ENCODE peak calls at places on chromosomes 11 and 22, in four cellular contexts. M is HepG2, T is K562, Q is H1. J is an unnamed sample.

GRCh38 chr11:126123686-126124085 is 61.0 kb upstream of the CDON start:
- DNase-seq in T (no peak), Q (no peak), M (no peak), J (no peak)

GRCh38 chr11:56013805-56014204 is 13.6 kb upstream of the OR5AS1 start:
- DNase-seq in T (no peak), Q (no peak), M (no peak), J (no peak)

GRCh38 chr11:62957147-62957546 is 27.6 kb downstream of the SLC22A6 start:
- DNase-seq in T (no peak), Q (no peak), M (no peak), J (no peak)

GRCh38 chr11:126098204-126098769 is 35.6 kb upstream of the CDON start:
- DNase-seq in Q (no peak), T (no peak), M (no peak), J (no peak)

GRCh38 chr11:59573216-59573615 is 42.4 kb downstream of the OSBP start:
- DNase-seq in M (no peak), Q (no peak), T (no peak), J (no peak)

GRCh38 chr11:10669258-10670033 is 24.1 kb downstream of the IRAG1 start:
- DNase-seq in Q (no peak), M (no peak), T (no peak), J (peak; percentile 29)

GRCh38 chr11:3936517-3936916 is 81.1 kb downstream of the STIM1 start:
- DNase-seq in T (no peak), Q (no peak), M (no peak), J (no peak)

GRCh38 chr11:43969543-43969942 is 27.1 kb downstream of the C11orf96 start:
- DNase-seq in T (no peak), M (no peak), Q (no peak), J (no peak)

GRCh38 chr11:60988658-60989057 is 17.2 kb downstream of the CD6 start:
- DNase-seq in Q (no peak), T (no peak), M (no peak), J (no peak)

GRCh38 chr11:130449996-130450419 is 1.6 kb downstream of the ADAMTS15 start:
- DNase-seq in M (no peak), T (peak; percentile 5), Q (peak; percentile 93), J (no peak)

GRCh38 chr11:19316434-19316833 is 75.7 kb upstream of the E2F8 start:
- DNase-seq in Q (no peak), M (no peak), T (no peak), J (no peak)

GRCh38 chr11:118476676-118477075 is 40.4 kb downstream of the KMT2A start:
- DNase-seq in T (no peak), M (no peak), Q (no peak), J (no peak)

GRCh38 chr11:42249401-42249800 is 789.9 kb upstream of the LRRC4C start:
- DNase-seq in T (no peak), M (no peak), Q (no peak), J (no peak)

GRCh38 chr22:17772249-17772962 is 1.9 kb downstream of the BID start:
- DNase-seq in T (no peak), Q (no peak), M (no peak), J (no peak)

GRCh38 chr11:31262761-31263160 is 106.8 kb downstream of the DCDC1 start:
- DNase-seq in Q (no peak), T (no peak), M (no peak), J (no peak)

GRCh38 chr22:23263651-23264555 is 83.6 kb downstream of the BCR start:
- DNase-seq in Q (no peak), M (no peak), T (no peak), J (no peak)

GRCh38 chr11:82523141-82523540 is 210.5 kb downstream of the FAM181B start:
- DNase-seq in Q (no peak), T (no peak), M (no peak), J (no peak)

GRCh38 chr11:27770576-27770975 is 70.3 kb upstream of the BDNF start:
- DNase-seq in Q (no peak), T (no peak), M (no peak), J (no peak)

GRCh38 chr11:118410055-118410745 is 8.8 kb downstream of the ATP5MG start:
- DNase-seq in T (no peak), Q (no peak), M (no peak), J (no peak)

GRCh38 chr11:128920651-128921050 is 22.0 kb downstream of the TP53AIP1 start:
- DNase-seq in Q (no peak), M (no peak), T (no peak), J (no peak)

GRCh38 chr11:57937431-57937830 is 86.2 kb upstream of the OR9Q1 start:
- DNase-seq in M (no peak), T (no peak), Q (no peak), J (no peak)

GRCh38 chr11:10622957-10623787 is 54.7 kb upstream of the LYVE1 start:
- DNase-seq in M (no peak), Q (peak; percentile 28), T (peak; percentile 21), J (no peak)

GRCh38 chr11:76709756-76710155 is 39.2 kb upstream of the LRRC32 start:
- DNase-seq in T (no peak), M (no peak), Q (no peak), J (no peak)

GRCh38 chr11:72348250-72348649 is 86.1 kb downstream of the CLPB start:
- DNase-seq in M (no peak), T (no peak), Q (no peak), J (no peak)

GRCh38 chr22:45889093-45889538 is 87.8 kb downstream of the WNT7B start:
- DNase-seq in T (no peak), Q (no peak), M (no peak), J (no peak)

GRCh38 chr11:27423125-27423524 is 49.5 kb downstream of the LGR4 start:
- DNase-seq in Q (no peak), T (no peak), M (no peak), J (peak; percentile 66)

GRCh38 chr22:46064236-46064965 is 85.9 kb upstream of the PPARA start:
- DNase-seq in M (no peak), T (no peak), Q (no peak), J (no peak)

GRCh38 chr22:19626042-19626560 is 88.2 kb upstream of the SEPTIN5 start:
- DNase-seq in T (no peak), Q (no peak), M (no peak), J (no peak)

GRCh38 chr11:441418-442274 is at the start of gene ANO9:
- DNase-seq in T (peak; percentile 73), M (peak; percentile 39), Q (peak; percentile 77), J (no peak)

GRCh38 chr22:32079110-32080089 is 36.3 kb downstream of the SLC5A1 start:
- DNase-seq in M (no peak), T (no peak), Q (no peak), J (peak; percentile 69)

GRCh38 chr11:34525887-34526657 is 12.5 kb upstream of the ELF5 start:
- DNase-seq in Q (no peak), T (no peak), M (no peak), J (no peak)

GRCh38 chr22:28207281-28208030 is 288.4 kb upstream of the PITPNB start:
- DNase-seq in Q (no peak), M (no peak), T (no peak), J (no peak)

GRCh38 chr11:1564535-1565172 is 7.4 kb downstream of the DUSP8 start:
- DNase-seq in Q (peak; percentile 90), M (no peak), T (peak; percentile 79), J (no peak)
- TF ChIP-seq RNF2 in Q (no peak), M (no peak), T (no peak), J (no peak)

DNA sequence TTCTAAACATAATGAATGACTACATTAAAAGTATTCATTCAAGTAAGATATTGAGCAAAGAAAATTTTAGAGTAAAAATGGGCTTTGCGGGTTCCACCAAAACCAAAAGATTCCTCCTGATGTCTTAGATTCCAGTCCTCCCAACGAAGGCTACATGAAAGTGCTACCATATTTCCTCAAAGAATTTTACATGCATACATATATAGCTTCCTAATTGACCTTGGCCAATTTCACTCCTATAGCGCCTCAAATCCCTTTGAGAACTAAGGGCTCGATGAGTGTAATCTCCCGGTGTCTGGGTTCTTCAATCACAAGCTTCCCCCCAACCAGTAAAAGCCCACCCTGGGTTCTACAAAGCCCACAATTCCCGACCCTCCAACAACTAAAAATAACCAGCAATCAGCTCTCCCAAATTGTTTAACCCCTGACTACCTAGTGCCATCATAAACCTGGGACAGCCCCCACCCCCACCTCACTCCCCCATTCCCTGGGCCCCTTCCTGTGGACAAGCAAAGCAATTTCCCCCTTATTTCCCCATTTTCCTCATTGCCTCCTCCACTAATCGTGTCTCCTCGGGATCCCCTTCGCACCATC is 1.2 kb downstream of the SIK3 start:
- DNase-seq in Q (no peak), T (no peak), M (no peak), J (no peak)
- TF ChIP-seq RNF2 in Q (no peak), T (no peak), M (no peak), J (no peak)

GRCh38 chr11:112694244-112694643 is 267.0 kb upstream of the NCAM1 start:
- DNase-seq in T (no peak), Q (no peak), M (no peak), J (no peak)
- TF ChIP-seq RNF2 in T (no peak), Q (no peak), M (no peak), J (no peak)

GRCh38 chr11:65180877-65181568 is 705 bp upstream of the CAPN1 start:
- DNase-seq in M (peak; percentile 61), Q (peak; percentile 90), T (peak; percentile 73), J (peak; percentile 76)
- TF ChIP-seq RNF2 in M (no peak), Q (no peak), T (no peak), J (no peak)

GRCh38 chr22:36466258-36466657 is 15.2 kb downstream of the TXN2 start:
- DNase-seq in T (no peak), M (no peak), Q (no peak), J (no peak)

GRCh38 chr22:36465232-36466021 is 16.0 kb downstream of the TXN2 start:
- DNase-seq in Q (no peak), M (peak; percentile 31), T (no peak), J (peak; percentile 87)

GRCh38 chr22:36462475-36462790 is 19.0 kb downstream of the TXN2 start:
- DNase-seq in Q (no peak), T (no peak), M (no peak), J (no peak)

GRCh38 chr22:36463783-36464184 is 17.7 kb downstream of the TXN2 start:
- DNase-seq in T (no peak), M (no peak), Q (no peak), J (no peak)

DNA sequence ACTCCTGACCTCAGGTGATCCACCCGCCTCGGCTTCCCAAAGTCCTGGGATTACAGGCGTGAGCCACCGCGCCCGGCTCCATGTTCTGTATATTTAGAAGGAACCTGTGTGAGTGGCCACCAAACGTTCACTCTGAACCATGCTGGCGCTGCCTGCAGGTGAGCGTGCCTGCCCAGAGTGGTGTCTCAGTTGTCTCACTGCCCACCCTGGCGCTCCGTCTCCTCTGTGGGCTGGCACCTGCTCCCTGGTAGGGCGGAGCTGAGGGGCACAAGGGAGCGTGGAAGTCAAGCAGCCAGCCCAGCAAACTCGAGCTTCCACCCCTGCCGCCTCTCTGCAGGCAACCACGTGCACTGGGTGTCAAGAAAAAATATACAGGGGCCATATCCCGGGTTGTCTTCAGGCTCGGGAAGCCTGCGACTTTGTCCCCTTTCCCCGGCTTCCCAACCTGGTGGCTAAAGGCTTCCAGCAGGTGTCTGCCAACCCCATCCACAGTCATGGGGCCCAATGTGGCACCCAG is 16.7 kb downstream of the TXN2 start:
- DNase-seq in T (no peak), M (no peak), Q (no peak), J (no peak)
- TF ChIP-seq RNF2 in T (no peak), M (no peak), Q (no peak), J (no peak)

J was measured in A549.